ENCODE peak calls at places on chromosomes 2 and 18, in nine cellular contexts. D, F, S, P, V, C, L, W and I are unnamed samples.

GRCh38 chr2:183543731-183544130 is 419.5 kb downstream of the NUP35 start:
- DNase-seq in D (peak), F (no peak), S (no peak), P (peak), V (no peak), C (no peak), L (no peak), W (no peak), I (no peak)

GRCh38 chr18:40866013-40866644 is 1088.9 kb upstream of the PIK3C3 start:
- DNase-seq in D (no peak), F (no peak), S (no peak), P (peak), V (no peak), C (no peak), L (peak), W (peak), I (peak)

GRCh38 chr2:143482761-143483160 is 353.5 kb downstream of the ARHGAP15 start:
- DNase-seq in D (no peak), F (no peak), S (no peak), P (no peak), V (no peak), C (no peak), L (no peak), W (no peak), I (no peak)

GRCh38 chr2:39728941-39729351 is 50.1 kb downstream of the THUMPD2 start:
- DNase-seq in D (no peak), F (peak), S (no peak), P (peak), V (peak), C (peak), L (peak), W (peak), I (no peak)

GRCh38 chr18:11034816-11035215 is 114.6 kb downstream of the PIEZO2 start:
- DNase-seq in D (no peak), F (no peak), S (no peak), P (peak), V (no peak), C (no peak), L (peak), W (no peak), I (peak)

GRCh38 chr2:217785544-217786045 is 217.2 kb downstream of the TNS1 start:
- DNase-seq in D (no peak), F (peak), S (peak), P (peak), V (peak), C (peak), L (peak), W (peak), I (peak)

GRCh38 chr2:218710334-218710686 is 325 bp upstream of the TTLL4 start:
- DNase-seq in D (no peak), F (no peak), S (no peak), P (no peak), V (no peak), C (no peak), L (no peak), W (no peak), I (no peak)

GRCh38 chr2:100011272-100011711 is 131.1 kb downstream of the AFF3 start:
- DNase-seq in D (no peak), F (no peak), S (no peak), P (peak), V (no peak), C (peak), L (no peak), W (no peak), I (peak)

GRCh38 chr18:2971741-2972552 is 41.0 kb downstream of the LPIN2 start:
- DNase-seq in D (no peak), F (peak), S (peak), P (no peak), V (no peak), C (no peak), L (no peak), W (no peak), I (no peak)

GRCh38 chr2:206423147-206423546 is 20.2 kb upstream of the ADAM23 start:
- DNase-seq in D (no peak), F (no peak), S (no peak), P (peak), V (peak), C (no peak), L (no peak), W (peak), I (no peak)

GRCh38 chr2:127700527-127701192 is 637 bp upstream of the SFT2D3 start:
- DNase-seq in D (no peak), F (peak), S (no peak), P (no peak), V (peak), C (no peak), L (no peak), W (peak), I (no peak)

GRCh38 chr2:117071556-117072102 is 742.9 kb upstream of the DDX18 start:
- DNase-seq in D (peak), F (no peak), S (no peak), P (no peak), V (no peak), C (no peak), L (no peak), W (no peak), I (no peak)

GRCh38 chr18:79756826-79757225 is 40.9 kb upstream of the KCNG2 start:
- DNase-seq in D (no peak), F (no peak), S (no peak), P (no peak), V (no peak), C (no peak), L (no peak), W (no peak), I (no peak)

GRCh38 chr2:228352048-228352447 is 170.6 kb upstream of the SPHKAP start:
- DNase-seq in D (no peak), F (no peak), S (no peak), P (no peak), V (no peak), C (no peak), L (no peak), W (no peak), I (no peak)

GRCh38 chr2:218878941-218879761 is 1.5 kb upstream of the WNT10A start:
- DNase-seq in D (peak), F (no peak), S (no peak), P (no peak), V (no peak), C (no peak), L (no peak), W (no peak), I (no peak)

GRCh38 chr2:225008935-225009334 is 33.3 kb downstream of the DOCK10 start:
- DNase-seq in D (no peak), F (no peak), S (no peak), P (no peak), V (no peak), C (no peak), L (no peak), W (peak), I (no peak)

GRCh38 chr2:170485254-170485653 is 229.9 kb upstream of the SP5 start:
- DNase-seq in D (no peak), F (no peak), S (no peak), P (no peak), V (no peak), C (no peak), L (no peak), W (no peak), I (no peak)

GRCh38 chr2:175462246-175462645 is 280.7 kb upstream of the ATP5MC3 start:
- DNase-seq in D (no peak), F (no peak), S (no peak), P (no peak), V (no peak), C (no peak), L (no peak), W (no peak), I (no peak)

GRCh38 chr2:71454221-71455010 is 1.1 kb downstream of the DYSF start:
- DNase-seq in D (no peak), F (no peak), S (no peak), P (no peak), V (no peak), C (no peak), L (no peak), W (peak), I (no peak)

GRCh38 chr18:9404565-9405060 is 70.0 kb downstream of the TWSG1 start:
- DNase-seq in D (no peak), F (no peak), S (no peak), P (no peak), V (no peak), C (no peak), L (no peak), W (no peak), I (no peak)

GRCh38 chr18:45658756-45659155 is 43.5 kb downstream of the SLC14A2 start:
- DNase-seq in D (no peak), F (no peak), S (no peak), P (peak), V (no peak), C (no peak), L (peak), W (no peak), I (no peak)

GRCh38 chr2:24122356-24123211 is 550 bp downstream of the PFN4 start:
- DNase-seq in D (no peak), F (no peak), S (no peak), P (peak), V (peak), C (no peak), L (no peak), W (no peak), I (no peak)

GRCh38 chr18:25284861-25285574 is 66.9 kb downstream of the ZNF521 start:
- DNase-seq in D (no peak), F (no peak), S (no peak), P (no peak), V (no peak), C (peak), L (no peak), W (no peak), I (no peak)

GRCh38 chr2:182186132-182186735 is 200.6 kb downstream of the PPP1R1C start:
- DNase-seq in D (no peak), F (no peak), S (no peak), P (peak), V (peak), C (peak), L (peak), W (no peak), I (peak)

GRCh38 chr2:102000813-102001766 is 9.3 kb downstream of the IL1R2 start:
- DNase-seq in D (no peak), F (no peak), S (no peak), P (no peak), V (no peak), C (no peak), L (peak), W (no peak), I (no peak)

GRCh38 chr2:177165103-177165583 is 47.5 kb upstream of the HNRNPA3 start:
- DNase-seq in D (no peak), F (peak), S (no peak), P (peak), V (no peak), C (peak), L (no peak), W (no peak), I (no peak)

GRCh38 chr2:128607981-128608506 is 289.4 kb upstream of the HS6ST1 start:
- DNase-seq in D (peak), F (peak), S (no peak), P (peak), V (no peak), C (peak), L (no peak), W (no peak), I (no peak)

GRCh38 chr2:20635698-20636584 is 15.0 kb downstream of the HS1BP3 start:
- DNase-seq in D (peak), F (peak), S (peak), P (peak), V (peak), C (peak), L (peak), W (peak), I (peak)